ENCODE peak calls at places on chromosomes 2 and 18, in five cellular contexts. V is brain microvascular endothelial cell, M is kidney epithelial cell, J is nephron progenitor cell, A is HFFc6. T is an unnamed sample.

GRCh38 chr2:10889741-10890215 is 22.0 kb upstream of the KCNF1 start:
- DNase-seq in J (no peak), A (no peak), V (no peak), M (no peak), T (no peak)

GRCh38 chr2:12824304-12824761 is 107.6 kb downstream of the TRIB2 start:
- DNase-seq in V (peak; percentile 4), A (peak; percentile 46), J (peak; percentile 16), M (no peak), T (no peak)

GRCh38 chr2:133266926-133267590 is 301.2 kb downstream of the NCKAP5 start:
- DNase-seq in A (no peak), M (no peak), V (no peak), J (peak; percentile 38), T (peak; percentile 22)

GRCh38 chr2:16263241-16263890 is 323.0 kb downstream of the MYCN start:
- DNase-seq in A (no peak), V (no peak), J (no peak), M (no peak), T (no peak)

GRCh38 chr2:190695739-190696138 is 46.9 kb downstream of the NAB1 start:
- DNase-seq in M (no peak), V (no peak), J (no peak), A (no peak), T (no peak)

GRCh38 chr2:34147780-34148179 is 548.7 kb upstream of the FAM98A start:
- DNase-seq in J (no peak), A (no peak), V (no peak), M (no peak), T (no peak)

GRCh38 chr2:69902213-69902922 is 8.6 kb downstream of the SNRNP27 start:
- DNase-seq in M (no peak), V (no peak), A (no peak), J (no peak), T (no peak)

GRCh38 chr18:58334061-58334460 is 290.0 kb downstream of the NEDD4L start:
- DNase-seq in V (no peak), M (no peak), J (no peak), A (no peak), T (no peak)

GRCh38 chr2:218852911-218853667 is 6.5 kb upstream of the WNT6 start:
- DNase-seq in V (peak; percentile 38), J (peak; percentile 76), M (no peak), A (peak; percentile 17), T (peak; percentile 56)

GRCh38 chr2:158600155-158600802 is 143.5 kb downstream of the PKP4 start:
- DNase-seq in V (peak; percentile 93), M (peak; percentile 60), J (no peak), A (peak; percentile 88), T (no peak)

GRCh38 chr2:46394649-46395510 is 84.5 kb upstream of the TMEM247 start:
- DNase-seq in J (no peak), V (no peak), A (no peak), M (no peak), T (no peak)

GRCh38 chr2:72985891-72986683 is 68.8 kb downstream of the EMX1 start:
- DNase-seq in V (no peak), M (no peak), J (no peak), A (no peak), T (no peak)

GRCh38 chr2:101120124-101120996 is 30.8 kb downstream of the TBC1D8 start:
- DNase-seq in A (peak; percentile 72), J (no peak), V (peak; percentile 54), M (peak; percentile 79), T (no peak)

GRCh38 chr2:172552547-172553291 is 3.2 kb upstream of the PDK1 start:
- DNase-seq in J (no peak), V (peak; percentile 93), M (peak; percentile 35), A (peak; percentile 78), T (no peak)

GRCh38 chr2:126828051-126828450 is 70.6 kb upstream of the TEX51 start:
- DNase-seq in J (no peak), V (no peak), A (no peak), M (no peak), T (no peak)

GRCh38 chr2:239014897-239015768 is 167.2 kb downstream of the TWIST2 start:
- DNase-seq in V (no peak), A (no peak), M (no peak), J (no peak), T (no peak)

GRCh38 chr2:146412625-146413024 is 1432.2 kb upstream of the ACVR2A start:
- DNase-seq in M (no peak), V (no peak), J (no peak), A (no peak), T (no peak)

GRCh38 chr18:50004013-50004412 is 190.7 kb upstream of the ACAA2 start:
- DNase-seq in V (no peak), A (no peak), J (no peak), M (no peak), T (no peak)

GRCh38 chr18:55633032-55633431 is 45.0 kb upstream of the TCF4 start:
- DNase-seq in A (no peak), V (no peak), M (no peak), J (no peak), T (no peak)

GRCh38 chr2:230714122-230714453 is 1.4 kb downstream of the CAB39 start:
- DNase-seq in A (peak; percentile 78), M (no peak), J (no peak), V (peak; percentile 66), T (no peak)

GRCh38 chr2:103963331-103963730 is 890.6 kb upstream of the POU3F3 start:
- DNase-seq in A (no peak), V (no peak), M (no peak), J (no peak), T (no peak)

GRCh38 chr2:8934338-8934737 is 69.1 kb downstream of the MBOAT2 start:
- DNase-seq in V (no peak), J (no peak), A (no peak), M (no peak), T (no peak)

GRCh38 chr2:175282300-175282699 is 100.8 kb upstream of the ATP5MC3 start:
- DNase-seq in A (peak; percentile 39), M (no peak), J (peak; percentile 5), V (no peak), T (no peak)

GRCh38 chr2:173058097-173058496 is 17.5 kb upstream of the MAP3K20 start:
- DNase-seq in V (no peak), J (no peak), A (peak; percentile 37), M (no peak), T (no peak)

GRCh38 chr2:105952131-105952530 is 207.4 kb downstream of the NCK2 start:
- DNase-seq in M (no peak), A (no peak), V (no peak), J (no peak), T (no peak)

GRCh38 chr2:221285156-221285555 is 286.9 kb downstream of the EPHA4 start:
- DNase-seq in V (no peak), A (no peak), M (no peak), J (no peak), T (no peak)

GRCh38 chr2:20983844-20984243 is 60.0 kb downstream of the APOB start:
- DNase-seq in M (no peak), J (no peak), A (no peak), V (no peak), T (no peak)

GRCh38 chr2:43950383-43951008 is 45.3 kb downstream of the LRPPRC start:
- DNase-seq in M (no peak), V (peak; percentile 9), J (no peak), A (peak; percentile 26), T (no peak)

GRCh38 chr18:48990497-48991298 is 39.9 kb upstream of the SMAD7 start:
- DNase-seq in J (no peak), V (peak; percentile 58), M (peak; percentile 61), A (peak; percentile 68), T (no peak)
- TF ChIP-seq CTCF in J (no peak), V (peak; percentile 11), M (no peak), A (peak; percentile 18), T (no peak)

DNA sequence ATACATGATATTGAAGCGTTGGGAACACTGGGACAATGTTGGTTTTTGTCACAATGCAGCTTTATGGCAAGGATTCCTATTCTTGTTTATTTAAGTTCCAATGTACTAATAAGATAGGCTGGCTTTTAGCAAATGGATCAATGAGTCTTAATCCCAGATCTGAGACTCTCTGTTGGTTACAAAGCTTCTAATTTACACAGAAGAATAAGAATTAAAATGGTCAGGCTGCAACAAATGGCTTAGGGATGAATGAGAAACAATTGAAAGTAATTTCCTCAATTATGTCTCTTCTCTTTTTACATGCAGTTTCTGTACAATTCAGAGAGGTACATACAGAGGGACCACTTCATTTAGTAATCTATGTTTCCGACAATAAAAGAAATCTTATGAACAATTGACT is 640.4 kb downstream of the NRXN1 start:
- DNase-seq in V (no peak), A (no peak), J (no peak), M (no peak), T (no peak)
- TF ChIP-seq CTCF in V (no peak), A (no peak), J (no peak), M (no peak), T (no peak)

DNA sequence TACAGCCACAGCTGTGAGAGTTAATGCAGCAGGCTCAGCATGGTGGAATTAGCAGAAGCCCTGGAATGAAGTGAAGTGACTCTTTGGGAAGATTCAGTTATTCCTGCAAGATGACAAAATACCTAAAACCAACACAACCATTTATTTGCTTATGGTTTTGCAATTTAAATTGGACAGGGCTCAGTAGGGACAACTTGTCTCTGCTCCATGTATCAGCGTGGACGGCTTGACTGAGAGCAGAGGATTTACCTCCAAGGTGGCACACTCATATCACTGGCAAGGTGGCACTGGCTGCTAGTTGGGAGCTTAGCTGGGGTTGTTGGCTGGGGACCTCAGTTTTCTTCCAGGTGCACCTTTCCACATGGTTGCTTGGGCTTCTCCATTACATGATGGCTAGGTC is 58.3 kb downstream of the LTBP1 start:
- DNase-seq in A (no peak), J (no peak), M (no peak), V (no peak), T (no peak)
- TF ChIP-seq CTCF in A (no peak), J (no peak), M (no peak), V (no peak), T (no peak)

GRCh38 chr2:168687314-168687713 is 115.1 kb upstream of the NOSTRIN start:
- DNase-seq in V (peak; percentile 46), J (no peak), A (peak; percentile 18), M (no peak), T (no peak)
- TF ChIP-seq CTCF in V (peak; percentile 26), J (no peak), A (peak; percentile 62), M (no peak), T (peak; percentile 41)

GRCh38 chr18:1805526-1805925 is 765.8 kb downstream of the METTL4 start:
- DNase-seq in A (no peak), V (no peak), M (no peak), J (no peak), T (no peak)

GRCh38 chr18:1811282-1811681 is 760.0 kb downstream of the METTL4 start:
- DNase-seq in A (no peak), V (no peak), M (no peak), J (no peak), T (no peak)

GRCh38 chr18:1806884-1807615 is 764.3 kb downstream of the METTL4 start:
- DNase-seq in V (no peak), M (no peak), A (no peak), J (no peak), T (no peak)
- TF ChIP-seq CTCF in V (no peak), M (no peak), A (no peak), J (peak; percentile 21), T (no peak)